ENCODE peak calls at places on chromosomes 4 and X, in eight cellular contexts. D is B cell, F is HepG2, T is AG09309, A is upper lobe of right lung, L is foreskin fibroblast, I is NB4, E is GM20000. Z is an unnamed sample.

GRCh38 chr4:53899544-53900274 is 164.7 kb downstream of the CHIC2 start:
- DNase-seq in D (no peak), F (no peak), T (peak; percentile 83), A (no peak), L (peak; percentile 89), I (no peak), E (no peak), Z (no peak)

GRCh38 chr4:26911254-26911653 is 50.6 kb downstream of the STIM2 start:
- DNase-seq in D (no peak), F (no peak), T (no peak), A (no peak), L (no peak), I (no peak), E (no peak), Z (no peak)

GRCh38 chrX:39850630-39851152 is 247.1 kb downstream of the BCOR start:
- DNase-seq in D (no peak), F (no peak), T (peak; percentile 37), A (no peak), L (peak; percentile 58), I (peak; percentile 92), E (no peak), Z (no peak)

GRCh38 chr4:26349496-26349895 is 28.7 kb downstream of the RBPJ start:
- DNase-seq in D (no peak), F (no peak), T (no peak), A (no peak), L (no peak), I (no peak), E (no peak), Z (no peak)

GRCh38 chrX:37420179-37420578 is 71.0 kb downstream of the PRRG1 start:
- DNase-seq in D (no peak), F (no peak), T (no peak), A (no peak), L (peak; percentile 23), I (no peak), E (no peak), Z (no peak)

GRCh38 chrX:137071596-137071995 is 37.8 kb upstream of the GPR101 start:
- DNase-seq in D (no peak), F (no peak), T (no peak), A (no peak), L (no peak), I (no peak), E (no peak), Z (no peak)

GRCh38 chr4:65635051-65635821 is 35.1 kb downstream of the EPHA5 start:
- DNase-seq in D (no peak), F (no peak), T (no peak), A (no peak), L (no peak), I (no peak), E (no peak), Z (no peak)

GRCh38 chr4:27046851-27047250 is 186.2 kb downstream of the STIM2 start:
- DNase-seq in D (no peak), F (no peak), T (no peak), A (no peak), L (no peak), I (no peak), E (no peak), Z (no peak)

GRCh38 chr4:2881431-2881830 is 37.8 kb downstream of the ADD1 start:
- DNase-seq in D (no peak), F (no peak), T (no peak), A (no peak), L (no peak), I (no peak), E (no peak), Z (no peak)

GRCh38 chr4:69617083-69617694 is 22.3 kb downstream of the UGT2A2 start:
- DNase-seq in D (no peak), F (peak; percentile 40), T (no peak), A (no peak), L (peak; percentile 14), I (peak; percentile 58), E (peak; percentile 21), Z (no peak)

GRCh38 chr4:82667761-82668505 is 106.1 kb upstream of the TMEM150C start:
- DNase-seq in D (no peak), F (no peak), T (no peak), A (no peak), L (no peak), I (no peak), E (no peak), Z (no peak)

GRCh38 chr4:80831383-80832361 is 198.8 kb upstream of the BMP3 start:
- DNase-seq in D (no peak), F (no peak), T (no peak), A (no peak), L (peak; percentile 43), I (no peak), E (no peak), Z (no peak)

GRCh38 chrX:10537308-10537707 is 83.1 kb downstream of the MID1 start:
- DNase-seq in D (no peak), F (peak; percentile 43), T (no peak), A (no peak), L (no peak), I (no peak), E (no peak), Z (no peak)

GRCh38 chr4:39846135-39846534 is 131.6 kb downstream of the PDS5A start:
- DNase-seq in D (no peak), F (no peak), T (no peak), A (no peak), L (peak; percentile 31), I (no peak), E (no peak), Z (no peak)

GRCh38 chrX:68840256-68840655 is 11.4 kb downstream of the EFNB1 start:
- DNase-seq in D (no peak), F (no peak), T (no peak), A (no peak), L (no peak), I (no peak), E (no peak), Z (no peak)

GRCh38 chr4:117227925-117228324 is 142.5 kb upstream of the TRAM1L1 start:
- DNase-seq in D (no peak), F (no peak), T (no peak), A (no peak), L (no peak), I (no peak), E (no peak), Z (no peak)

GRCh38 chrX:153379971-153380581 is 21.1 kb downstream of the PNMA6E start:
- DNase-seq in D (no peak), F (no peak), T (no peak), A (no peak), L (no peak), I (no peak), E (no peak), Z (no peak)

GRCh38 chr4:105088110-105088879 is 58.4 kb upstream of the TET2 start:
- DNase-seq in D (no peak), F (no peak), T (peak; percentile 78), A (no peak), L (peak; percentile 78), I (peak; percentile 54), E (no peak), Z (no peak)

GRCh38 chr4:184061582-184061981 is 156.1 kb downstream of the ENPP6 start:
- DNase-seq in D (no peak), F (no peak), T (no peak), A (no peak), L (no peak), I (no peak), E (no peak), Z (no peak)

GRCh38 chr4:113645771-113646455 is 115.6 kb downstream of the CAMK2D start:
- DNase-seq in D (no peak), F (peak; percentile 81), T (peak; percentile 25), A (no peak), L (peak; percentile 78), I (no peak), E (no peak), Z (no peak)

DNA sequence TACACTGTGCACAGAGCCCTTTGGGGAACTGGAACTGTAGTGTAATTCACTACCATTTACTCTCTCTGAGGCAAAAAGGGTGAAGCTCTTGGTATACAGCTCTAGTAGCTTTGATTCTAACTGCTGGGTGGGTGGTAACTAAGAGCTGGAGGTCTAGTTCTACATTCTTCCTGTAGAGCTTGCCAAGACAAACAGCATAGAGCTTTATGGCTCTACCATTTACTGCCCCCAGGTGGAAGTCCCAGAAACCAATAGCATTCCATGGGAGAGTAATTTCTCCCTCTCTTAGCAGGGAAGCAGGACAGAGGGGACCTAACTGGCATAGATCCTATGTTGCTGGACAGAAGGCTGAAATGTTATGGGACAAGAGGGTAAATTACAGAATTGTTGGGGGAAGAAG is 26.7 kb downstream of the HDAC8 start:
- DNase-seq in D (no peak), F (peak; percentile 2), T (no peak), A (no peak), L (no peak), I (no peak), E (no peak), Z (no peak)
- TF ChIP-seq CTCF in D (no peak), F (peak; percentile 24), T (no peak), A (no peak), L (no peak), I (no peak), E (no peak), Z (no peak)

GRCh38 chrX:27767387-27767786 is 40.4 kb upstream of the MAGEB10 start:
- DNase-seq in D (no peak), F (no peak), T (no peak), A (no peak), L (peak; percentile 0), I (no peak), E (no peak), Z (no peak)

DNA sequence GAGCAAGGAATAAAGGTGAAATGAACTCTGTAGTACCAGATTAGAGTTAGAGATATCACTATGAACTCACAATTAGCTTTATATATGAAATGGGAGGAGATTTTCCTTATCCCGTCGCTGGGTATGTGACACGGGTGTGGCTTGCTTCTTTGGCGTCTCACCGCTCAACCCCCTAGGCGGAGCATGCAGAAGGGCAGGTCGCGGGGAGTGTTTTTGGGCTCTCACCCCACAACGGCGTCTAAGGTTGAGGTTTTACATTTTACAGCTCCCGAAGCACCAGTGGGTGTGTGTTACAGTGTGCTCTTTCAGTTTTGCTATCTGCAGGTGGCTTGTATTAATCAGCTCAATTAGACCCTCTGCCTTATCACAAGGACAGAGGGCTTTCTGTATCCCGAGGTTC is 42.1 kb upstream of the MAGEB10 start:
- DNase-seq in D (no peak), F (no peak), T (no peak), A (no peak), L (no peak), I (no peak), E (no peak), Z (no peak)
- TF ChIP-seq CTCF in D (no peak), F (no peak), T (no peak), A (no peak), L (no peak), I (no peak), E (no peak), Z (no peak)

GRCh38 chrX:24498181-24498580 is 33.1 kb downstream of the PDK3 start:
- DNase-seq in D (no peak), F (peak; percentile 1), T (no peak), A (no peak), L (peak; percentile 16), I (peak; percentile 1), E (no peak), Z (peak; percentile 13)
- TF ChIP-seq CTCF in D (no peak), F (peak; percentile 12), T (peak; percentile 38), A (no peak), L (no peak), I (no peak), E (no peak), Z (no peak)

DNA sequence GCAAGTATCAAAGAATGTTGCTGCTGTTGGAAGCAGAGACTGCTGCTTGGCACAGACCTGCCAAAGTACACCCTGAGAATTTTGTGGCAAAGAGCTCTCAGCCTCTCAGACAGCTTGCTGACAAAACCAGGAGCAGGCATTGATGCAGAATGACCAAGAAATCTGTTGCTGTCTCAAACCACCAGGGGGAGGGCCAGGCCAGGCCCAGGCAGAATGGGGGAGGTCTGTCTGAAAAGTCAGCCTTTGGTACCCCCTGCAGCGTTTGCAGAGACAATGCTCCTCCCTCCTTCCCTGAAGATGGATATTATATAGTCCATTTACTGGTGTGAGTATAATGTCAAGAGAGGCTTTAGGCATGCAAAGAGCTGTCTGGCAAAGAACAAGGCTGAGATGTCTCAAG is 52.9 kb upstream of the TRPC5OS start:
- DNase-seq in D (no peak), F (no peak), T (no peak), A (no peak), L (no peak), I (peak; percentile 25), E (peak; percentile 2), Z (no peak)
- TF ChIP-seq CTCF in D (no peak), F (peak; percentile 39), T (peak; percentile 45), A (no peak), L (no peak), I (peak; percentile 31), E (no peak), Z (no peak)